ENCODE peak calls at places on chromosomes 11 and 22, in nine cellular contexts. E, N, I, Z, S, K, X, V and F are unnamed samples.

GRCh38 chr11:13210424-13210823 is 67.2 kb upstream of the BMAL1 start:
- DNase-seq in E (peak; percentile 88), N (peak; percentile 80), I (no peak), Z (peak; percentile 87), S (peak; percentile 67), K (peak; percentile 79), X (peak; percentile 71), V (peak; percentile 56), F (no peak)

GRCh38 chr11:10926801-10927200 is 68.9 kb upstream of the ZBED5 start:
- DNase-seq in E (peak; percentile 36), N (no peak), I (no peak), Z (no peak), S (no peak), K (no peak), X (no peak), V (no peak), F (no peak)

GRCh38 chr11:99803501-99803900 is 782.8 kb downstream of the CNTN5 start:
- DNase-seq in E (no peak), N (no peak), I (no peak), Z (no peak), S (no peak), K (no peak), X (no peak), V (no peak), F (no peak)

GRCh38 chr11:100687630-100688395 is 725 bp downstream of the ARHGAP42 start:
- DNase-seq in E (peak; percentile 86), N (peak; percentile 44), I (no peak), Z (peak; percentile 75), S (peak; percentile 65), K (peak; percentile 75), X (peak; percentile 45), V (peak; percentile 61), F (no peak)

GRCh38 chr22:44364750-44365118 is 52.0 kb upstream of the SHISAL1 start:
- DNase-seq in E (no peak), N (no peak), I (peak; percentile 81), Z (no peak), S (no peak), K (no peak), X (no peak), V (peak; percentile 17), F (no peak)

GRCh38 chr11:38089728-38090127 is 1491.7 kb upstream of the RAG2 start:
- DNase-seq in E (peak; percentile 0), N (no peak), I (no peak), Z (no peak), S (no peak), K (no peak), X (no peak), V (no peak), F (no peak)

GRCh38 chr22:48535868-48536690 is 1291.6 kb downstream of the BRD1 start:
- DNase-seq in E (no peak), N (no peak), I (no peak), Z (no peak), S (no peak), K (no peak), X (no peak), V (no peak), F (no peak)

GRCh38 chr22:43643362-43643761 is 168.7 kb downstream of the EFCAB6 start:
- DNase-seq in E (no peak), N (no peak), I (peak; percentile 4), Z (no peak), S (no peak), K (no peak), X (no peak), V (no peak), F (no peak)

GRCh38 chr11:44564653-44565007 is 833 bp upstream of the CD82 start:
- DNase-seq in E (no peak), N (peak; percentile 89), I (peak; percentile 96), Z (peak; percentile 74), S (peak; percentile 63), K (no peak), X (peak; percentile 73), V (no peak), F (peak; percentile 92)

GRCh38 chr11:111162306-111162705 is 83.2 kb upstream of the POU2AF2 start:
- DNase-seq in E (no peak), N (no peak), I (no peak), Z (no peak), S (no peak), K (no peak), X (no peak), V (no peak), F (no peak)

GRCh38 chr22:26826431-26826935 is 169.1 kb downstream of the MIAT start:
- DNase-seq in E (no peak), N (no peak), I (no peak), Z (no peak), S (no peak), K (no peak), X (no peak), V (no peak), F (no peak)

GRCh38 chr11:2561283-2562180 is 116.7 kb downstream of the KCNQ1 start:
- DNase-seq in E (no peak), N (no peak), I (no peak), Z (no peak), S (peak; percentile 6), K (no peak), X (no peak), V (no peak), F (peak; percentile 50)

GRCh38 chr22:25690798-25691197 is 51.2 kb upstream of the MYO18B start:
- DNase-seq in E (no peak), N (no peak), I (no peak), Z (no peak), S (no peak), K (no peak), X (no peak), V (no peak), F (no peak)

GRCh38 chr22:40348025-40348658 is 1.8 kb downstream of the ADSL start:
- DNase-seq in E (peak; percentile 57), N (peak; percentile 61), I (no peak), Z (peak; percentile 79), S (peak; percentile 63), K (peak; percentile 40), X (peak; percentile 69), V (no peak), F (no peak)

GRCh38 chr11:35800970-35801953 is 138.7 kb downstream of the TRIM44 start:
- DNase-seq in E (no peak), N (no peak), I (no peak), Z (no peak), S (no peak), K (no peak), X (no peak), V (no peak), F (no peak)

GRCh38 chr11:123590296-123590912 is 64.0 kb downstream of the SCN3B start:
- DNase-seq in E (peak; percentile 91), N (peak; percentile 65), I (no peak), Z (peak; percentile 23), S (peak; percentile 66), K (peak; percentile 23), X (peak; percentile 5), V (no peak), F (no peak)

GRCh38 chr11:124285610-124286344 is 28.0 kb downstream of the OR8D1 start:
- DNase-seq in E (no peak), N (no peak), I (no peak), Z (no peak), S (no peak), K (no peak), X (no peak), V (no peak), F (no peak)

DNA sequence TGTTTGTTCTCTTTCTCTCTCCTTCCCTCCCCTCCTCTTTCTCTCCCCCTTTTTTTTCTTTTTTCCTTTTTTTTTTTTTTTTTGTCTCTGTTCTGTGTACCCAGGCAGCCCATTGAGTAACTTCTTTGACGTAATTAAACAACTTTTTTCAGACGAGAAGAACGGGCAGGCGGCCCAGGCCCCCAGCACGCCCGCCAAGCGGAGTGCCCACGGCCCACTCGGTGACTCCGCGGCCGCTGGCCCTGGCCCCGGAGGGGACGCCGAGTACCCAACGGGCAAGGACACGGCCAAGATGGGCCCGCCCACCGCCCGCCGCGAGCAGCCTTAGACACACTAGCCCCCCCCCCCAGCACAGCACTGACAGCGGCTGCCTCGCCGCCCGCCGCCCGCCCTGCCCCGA is 26.2 kb downstream of the MOB2 start:
- DNase-seq in E (no peak), N (no peak), I (no peak), Z (peak; percentile 51), S (peak; percentile 57), K (no peak), X (peak; percentile 22), V (peak; percentile 78), F (no peak)
- TF ChIP-seq POLR2A in E (no peak), N (no peak), I (no peak), Z (no peak), S (no peak), K (no peak), X (no peak), V (no peak), F (no peak)

GRCh38 chr11:83193315-83194283 is at the start of gene ANKRD42:
- DNase-seq in E (peak; percentile 95), N (peak; percentile 97), I (peak; percentile 98), Z (peak; percentile 98), S (peak; percentile 93), K (peak; percentile 89), X (peak; percentile 95), V (peak; percentile 94), F (peak; percentile 96)
- TF ChIP-seq POLR2A in E (peak; percentile 78), N (peak; percentile 89), I (no peak), Z (peak; percentile 83), S (peak; percentile 82), K (peak; percentile 32), X (peak; percentile 67), V (peak; percentile 82), F (no peak)

GRCh38 chr11:33875621-33876294 is 16.1 kb downstream of the LMO2 start:
- DNase-seq in E (no peak), N (no peak), I (peak; percentile 74), Z (no peak), S (no peak), K (no peak), X (no peak), V (no peak), F (no peak)

GRCh38 chr11:33874910-33875490 is 16.9 kb downstream of the LMO2 start:
- DNase-seq in E (no peak), N (no peak), I (peak; percentile 73), Z (no peak), S (no peak), K (no peak), X (no peak), V (no peak), F (no peak)

GRCh38 chr11:33881651-33882279 is 10.1 kb downstream of the LMO2 start:
- DNase-seq in E (no peak), N (no peak), I (no peak), Z (no peak), S (no peak), K (no peak), X (no peak), V (no peak), F (no peak)

DNA sequence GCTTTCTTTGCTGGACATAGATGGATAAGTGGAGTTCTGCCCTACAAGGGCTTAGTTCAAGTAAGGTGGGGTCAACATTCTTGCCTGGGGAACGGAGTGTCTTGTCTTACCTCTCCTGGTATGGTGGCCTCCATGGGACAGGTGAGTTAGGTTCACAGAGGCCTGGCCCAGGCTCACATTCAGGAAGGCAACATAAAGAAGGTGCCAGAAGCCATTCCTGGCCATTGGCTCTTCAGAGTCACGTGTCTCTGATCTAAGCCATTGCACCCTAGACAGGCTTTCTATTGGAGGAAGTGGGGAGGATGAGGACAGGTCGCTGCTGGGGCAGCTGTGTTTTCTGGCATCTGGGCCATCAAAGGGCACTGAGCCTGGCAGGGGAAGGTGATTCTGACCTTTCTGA is 14.8 kb downstream of the LMO2 start:
- DNase-seq in E (no peak), N (no peak), I (peak; percentile 66), Z (no peak), S (no peak), K (no peak), X (no peak), V (no peak), F (no peak)
- TF ChIP-seq POLR2A in E (no peak), N (no peak), I (no peak), Z (no peak), S (no peak), K (no peak), X (no peak), V (no peak), F (no peak)

GRCh38 chr11:6619021-6619745 is at the start of gene TPP1:
- DNase-seq in E (peak; percentile 94), N (peak; percentile 96), I (peak; percentile 99), Z (peak; percentile 96), S (peak; percentile 95), K (peak; percentile 90), X (peak; percentile 99), V (peak; percentile 97), F (peak; percentile 97)
- TF ChIP-seq POLR2A in E (peak; percentile 69), N (peak; percentile 70), I (no peak), Z (peak; percentile 73), S (peak; percentile 85), K (peak; percentile 31), X (peak; percentile 93), V (peak; percentile 80), F (peak; percentile 52)